ENCODE peak calls at places on chromosomes 13 and 19, in ten cellular contexts. Y is activated naive CD8-positive, alpha-beta T cell treated with anti-CD3 and anti-CD28 coated beads, Interleukin-2, amount 50 U/mL, for 24 hours; F is mucosa of descending colon; Z is SK-N-SH treated with all-trans-retinoic acid at 6 μM for 48 hours; C is pancreas; V is lower lobe of right lung; E is sciatic nerve; T is stimulated activated naive B cell treated with anti-CD40 and anti-IgM and Interleukin-4, amounts not matched to agents 10 μg/mL and 1 μg/mL and 100 μg/mL, for 72 hours; S is aorta; R is gastroesophageal sphincter. I is an unnamed sample.

GRCh38 chr19:15264933-15265206 is 32.6 kb upstream of the EPHX3 start:
- ATAC-seq in Y (no peak), F (no peak), Z (no peak), C (no peak), V (no peak), E (no peak), T (no peak), S (no peak), R (no peak), I (no peak)

GRCh38 chr13:33272531-33273124 is 12.9 kb downstream of the STARD13 start:
- ATAC-seq in Y (no peak), F (peak; percentile 91), Z (no peak), C (peak; percentile 80), V (peak; percentile 35), E (no peak), T (no peak), S (no peak), R (no peak), I (no peak)

GRCh38 chr19:12668937-12669271 is 2.3 kb downstream of the WDR83 start:
- ATAC-seq in Y (no peak), F (peak; percentile 10), Z (peak; percentile 33), C (peak; percentile 3), V (peak; percentile 25), E (peak; percentile 25), T (peak; percentile 7), S (peak; percentile 17), R (peak; percentile 35), I (peak; percentile 18)

GRCh38 chr13:56459291-56459690 is 681.4 kb upstream of the PRR20A start:
- ATAC-seq in Y (no peak), F (no peak), Z (no peak), C (no peak), V (no peak), E (no peak), T (no peak), S (no peak), R (no peak), I (no peak)

GRCh38 chr13:21871919-21872318 is 201.0 kb downstream of the FGF9 start:
- ATAC-seq in Y (no peak), F (peak; percentile 87), Z (no peak), C (no peak), V (peak; percentile 42), E (no peak), T (no peak), S (no peak), R (no peak), I (no peak)

GRCh38 chr13:43285891-43286602 is 262.7 kb downstream of the DNAJC15 start:
- ATAC-seq in Y (no peak), F (no peak), Z (peak; percentile 35), C (no peak), V (no peak), E (peak; percentile 45), T (no peak), S (no peak), R (no peak), I (no peak)

GRCh38 chr19:48338802-48339660 is 13.7 kb downstream of the EMP3 start:
- ATAC-seq in Y (no peak), F (no peak), Z (no peak), C (no peak), V (no peak), E (no peak), T (no peak), S (no peak), R (no peak), I (no peak)

GRCh38 chr19:31981545-31981944 is 363.9 kb upstream of the ZNF507 start:
- ATAC-seq in Y (no peak), F (no peak), Z (no peak), C (no peak), V (no peak), E (no peak), T (no peak), S (no peak), R (no peak), I (no peak)

GRCh38 chr13:97307882-97308624 is 85.9 kb downstream of the MBNL2 start:
- ATAC-seq in Y (no peak), F (no peak), Z (peak; percentile 71), C (peak; percentile 51), V (peak; percentile 24), E (peak; percentile 87), T (no peak), S (no peak), R (no peak), I (no peak)

GRCh38 chr13:25468330-25469178 is 96.8 kb downstream of the ATP8A2 start:
- ATAC-seq in Y (no peak), F (peak; percentile 19), Z (peak; percentile 32), C (no peak), V (peak; percentile 40), E (no peak), T (no peak), S (no peak), R (no peak), I (no peak)

GRCh38 chr13:85204668-85205344 is 594.4 kb downstream of the SLITRK6 start:
- ATAC-seq in Y (no peak), F (no peak), Z (no peak), C (no peak), V (peak; percentile 24), E (peak; percentile 10), T (no peak), S (no peak), R (no peak), I (no peak)

GRCh38 chr13:97117388-97117910 is 104.7 kb upstream of the MBNL2 start:
- ATAC-seq in Y (no peak), F (no peak), Z (no peak), C (no peak), V (peak; percentile 77), E (no peak), T (no peak), S (no peak), R (no peak), I (no peak)

GRCh38 chr19:15421726-15422260 is 3.0 kb upstream of the AKAP8L start:
- ATAC-seq in Y (no peak), F (no peak), Z (no peak), C (no peak), V (no peak), E (no peak), T (no peak), S (no peak), R (no peak), I (no peak)

GRCh38 chr13:27396252-27396846 is 28.1 kb upstream of the GTF3A start:
- ATAC-seq in Y (no peak), F (peak; percentile 74), Z (no peak), C (no peak), V (no peak), E (no peak), T (no peak), S (no peak), R (no peak), I (no peak)

GRCh38 chr13:91539458-91540156 is 141.2 kb downstream of the GPC5 start:
- ATAC-seq in Y (no peak), F (peak; percentile 84), Z (no peak), C (no peak), V (peak; percentile 21), E (no peak), T (no peak), S (no peak), R (no peak), I (no peak)

GRCh38 chr13:66138172-66138811 is 1091.8 kb downstream of the PCDH9 start:
- ATAC-seq in Y (peak; percentile 49), F (no peak), Z (no peak), C (no peak), V (no peak), E (no peak), T (peak; percentile 94), S (no peak), R (no peak), I (no peak)

GRCh38 chr19:15294591-15294990 is 37.7 kb downstream of the BRD4 start:
- ATAC-seq in Y (no peak), F (no peak), Z (peak; percentile 6), C (no peak), V (no peak), E (no peak), T (no peak), S (no peak), R (no peak), I (peak; percentile 56)